ENCODE peak calls at places on chromosome 14, in five cellular contexts. One of them, this sample, is unnamed.
A peak's percentile ranks its signal among the peaks of the same experiment; 100 is the strongest.

GRCh38 chr14:65228956-65229355 is 126.6 kb upstream of the MAX start:
- DNase-seq in OCI-LY7: no peak
- DNase-seq in A549: no peak
- DNase-seq in NCI-H1092 treated with DMSO at 0.1 percent for 48 hours: no peak
- DNase-seq in T-helper 2 cell: no peak
- DNase-seq in this sample: no peak

GRCh38 chr14:75494898-75495297 is 27.4 kb upstream of the BATF start:
- DNase-seq in OCI-LY7: no peak
- DNase-seq in A549: no peak
- DNase-seq in NCI-H1092 treated with DMSO at 0.1 percent for 48 hours: no peak
- DNase-seq in T-helper 2 cell: no peak
- DNase-seq in this sample: no peak

GRCh38 chr14:56482306-56482705 is 97.3 kb upstream of the TMEM260 start:
- DNase-seq in OCI-LY7: no peak
- DNase-seq in A549: peak; percentile 41
- DNase-seq in NCI-H1092 treated with DMSO at 0.1 percent for 48 hours: peak; percentile 51
- DNase-seq in T-helper 2 cell: peak; percentile 3
- DNase-seq in this sample: peak; percentile 24

GRCh38 chr14:20614038-20614840 is 23.1 kb upstream of the RNASE12 start:
- DNase-seq in OCI-LY7: no peak
- DNase-seq in A549: peak; percentile 85
- DNase-seq in NCI-H1092 treated with DMSO at 0.1 percent for 48 hours: no peak
- DNase-seq in T-helper 2 cell: peak; percentile 46
- DNase-seq in this sample: no peak

GRCh38 chr14:72553161-72553560 is 340.7 kb downstream of the DPF3 start:
- DNase-seq in OCI-LY7: no peak
- DNase-seq in A549: no peak
- DNase-seq in NCI-H1092 treated with DMSO at 0.1 percent for 48 hours: no peak
- DNase-seq in T-helper 2 cell: no peak
- DNase-seq in this sample: peak; percentile 22

GRCh38 chr14:64696355-64696844 is 7.8 kb upstream of the PLEKHG3 start:
- DNase-seq in OCI-LY7: no peak
- DNase-seq in A549: no peak
- DNase-seq in NCI-H1092 treated with DMSO at 0.1 percent for 48 hours: no peak
- DNase-seq in T-helper 2 cell: peak; percentile 79
- DNase-seq in this sample: no peak

GRCh38 chr14:68148276-68148675 is 328.7 kb downstream of the RAD51B start:
- DNase-seq in OCI-LY7: no peak
- DNase-seq in A549: no peak
- DNase-seq in NCI-H1092 treated with DMSO at 0.1 percent for 48 hours: no peak
- DNase-seq in T-helper 2 cell: peak; percentile 12
- DNase-seq in this sample: no peak

GRCh38 chr14:103056322-103057027 is 874 bp downstream of the CDC42BPB start:
- DNase-seq in OCI-LY7: no peak
- DNase-seq in A549: peak; percentile 73
- DNase-seq in NCI-H1092 treated with DMSO at 0.1 percent for 48 hours: peak; percentile 10
- DNase-seq in T-helper 2 cell: no peak
- DNase-seq in this sample: peak; percentile 33

GRCh38 chr14:105855246-105855892 is 329.0 kb downstream of the TMEM121 start:
- DNase-seq in OCI-LY7: peak; percentile 66
- DNase-seq in A549: no peak
- DNase-seq in NCI-H1092 treated with DMSO at 0.1 percent for 48 hours: no peak
- DNase-seq in T-helper 2 cell: no peak
- DNase-seq in this sample: no peak